ENCODE peak calls at places on chromosomes 11 and 22, in four cellular contexts. One of them, this sample, is unnamed.

GRCh38 chr11:22192289-22192641 is 620 bp upstream of the ANO5 start:
- DNase-seq in Panc1: no peak
- DNase-seq in HCT116: no peak
- DNase-seq in K562: peak; percentile 21
- DNase-seq in this sample: peak; percentile 84

GRCh38 chr11:102927624-102927990 is 27.9 kb downstream of the MMP13 start:
- DNase-seq in Panc1: no peak
- DNase-seq in HCT116: no peak
- DNase-seq in K562: no peak
- DNase-seq in this sample: no peak

GRCh38 chr11:117949062-117949461 is 19.9 kb upstream of the TMPRSS13 start:
- DNase-seq in Panc1: no peak
- DNase-seq in HCT116: no peak
- DNase-seq in K562: no peak
- DNase-seq in this sample: no peak

GRCh38 chr11:119192111-119192510 is 6.8 kb downstream of the NHERF4 start:
- DNase-seq in Panc1: no peak
- DNase-seq in HCT116: no peak
- DNase-seq in K562: no peak
- DNase-seq in this sample: no peak

GRCh38 chr11:23021287-23021863 is 161.1 kb upstream of the CCDC179 start:
- DNase-seq in Panc1: peak; percentile 5
- DNase-seq in HCT116: no peak
- DNase-seq in K562: peak; percentile 15
- DNase-seq in this sample: peak; percentile 68

GRCh38 chr11:61826930-61827572 is 1.0 kb upstream of the FADS2 start:
- DNase-seq in Panc1: no peak
- DNase-seq in HCT116: no peak
- DNase-seq in K562: no peak
- DNase-seq in this sample: no peak

GRCh38 chr11:115912484-115912945 is 408.3 kb upstream of the CADM1 start:
- DNase-seq in Panc1: no peak
- DNase-seq in HCT116: no peak
- DNase-seq in K562: no peak
- DNase-seq in this sample: peak; percentile 62

GRCh38 chr11:2303627-2304155 is 1.9 kb downstream of the TSPAN32 start:
- DNase-seq in Panc1: no peak
- DNase-seq in HCT116: no peak
- DNase-seq in K562: peak; percentile 97
- DNase-seq in this sample: no peak

GRCh38 chr11:1503708-1504104 is 17.1 kb upstream of the MOB2 start:
- DNase-seq in Panc1: no peak
- DNase-seq in HCT116: no peak
- DNase-seq in K562: no peak
- DNase-seq in this sample: no peak

GRCh38 chr11:45383229-45383628 is 97.1 kb upstream of the SYT13 start:
- DNase-seq in Panc1: no peak
- DNase-seq in HCT116: no peak
- DNase-seq in K562: no peak
- DNase-seq in this sample: no peak

GRCh38 chr11:14417186-14417585 is 58.2 kb upstream of the RRAS2 start:
- DNase-seq in Panc1: no peak
- DNase-seq in HCT116: no peak
- DNase-seq in K562: no peak
- DNase-seq in this sample: no peak

GRCh38 chr11:87437844-87438223 is 400.1 kb downstream of the TMEM135 start:
- DNase-seq in Panc1: peak; percentile 10
- DNase-seq in HCT116: no peak
- DNase-seq in K562: no peak
- DNase-seq in this sample: no peak

GRCh38 chr22:38569181-38569971 is 607 bp downstream of the DMC1 start:
- DNase-seq in Panc1: no peak
- DNase-seq in HCT116: no peak
- DNase-seq in K562: peak; percentile 39
- DNase-seq in this sample: peak; percentile 35

GRCh38 chr11:69644071-69644961 is 3.4 kb downstream of the CCND1 start:
- DNase-seq in Panc1: no peak
- DNase-seq in HCT116: no peak
- DNase-seq in K562: peak; percentile 51
- DNase-seq in this sample: no peak

GRCh38 chr11:44559207-44559943 is 6.1 kb upstream of the CD82 start:
- DNase-seq in Panc1: no peak
- DNase-seq in HCT116: no peak
- DNase-seq in K562: no peak
- DNase-seq in this sample: peak; percentile 97

GRCh38 chr22:49622241-49623105 is 205.2 kb downstream of the BRD1 start:
- DNase-seq in Panc1: no peak
- DNase-seq in HCT116: no peak
- DNase-seq in K562: no peak
- DNase-seq in this sample: no peak

GRCh38 chr22:49623715-49624114 is 204.0 kb downstream of the BRD1 start:
- DNase-seq in Panc1: no peak
- DNase-seq in HCT116: no peak
- DNase-seq in K562: no peak
- DNase-seq in this sample: no peak

GRCh38 chr22:49624421-49625177 is 203.1 kb downstream of the BRD1 start:
- DNase-seq in Panc1: no peak
- DNase-seq in HCT116: no peak
- DNase-seq in K562: no peak
- DNase-seq in this sample: no peak

GRCh38 chr22:49621601-49622210 is 206.0 kb downstream of the BRD1 start:
- DNase-seq in Panc1: no peak
- DNase-seq in HCT116: no peak
- DNase-seq in K562: no peak
- DNase-seq in this sample: no peak

DNA sequence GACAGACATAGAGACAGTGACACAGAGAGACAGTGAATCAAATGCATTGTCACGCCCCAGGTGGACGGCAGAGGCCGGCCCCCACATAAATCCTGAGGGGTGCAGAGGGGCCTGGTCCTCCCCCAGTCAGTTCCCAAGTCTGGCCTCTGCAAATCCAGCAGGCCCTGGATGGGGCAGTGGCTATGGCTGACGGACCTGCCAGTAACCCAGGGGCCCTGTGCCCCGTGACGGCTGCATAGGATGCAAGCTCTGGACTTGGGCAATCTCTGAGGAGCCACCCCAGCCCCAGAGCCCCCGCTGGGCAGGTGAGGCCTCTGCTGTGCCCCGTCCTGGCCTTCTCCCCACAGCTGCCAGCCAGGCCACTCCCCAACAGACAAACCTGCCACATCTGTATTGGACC is 204.5 kb downstream of the BRD1 start:
- DNase-seq in Panc1: no peak
- DNase-seq in HCT116: no peak
- DNase-seq in K562: no peak
- DNase-seq in this sample: no peak
- TF ChIP-seq REST in Panc1: no peak
- TF ChIP-seq REST in HCT116: no peak
- TF ChIP-seq REST in K562: no peak
- TF ChIP-seq REST in this sample: no peak

DNA sequence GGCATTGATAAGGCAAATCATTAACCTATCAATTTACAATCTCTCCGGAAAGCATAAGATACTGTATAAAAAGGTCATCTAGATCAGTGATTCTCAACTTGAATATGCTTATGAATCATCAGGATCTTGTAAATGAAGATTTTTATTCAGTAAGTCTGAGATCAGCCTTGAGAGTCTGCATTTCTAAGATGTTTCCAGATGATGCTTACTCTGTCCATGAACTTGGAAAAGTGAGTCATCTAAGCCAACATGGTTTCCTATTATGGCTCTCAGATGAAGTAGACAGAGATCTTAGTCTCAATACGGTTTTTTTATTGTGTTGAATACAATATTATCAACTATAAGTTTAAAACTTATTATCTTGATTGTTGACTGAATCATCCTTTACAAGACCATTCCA is 226.4 kb upstream of the KIRREL3 start:
- DNase-seq in Panc1: no peak
- DNase-seq in HCT116: no peak
- DNase-seq in K562: no peak
- DNase-seq in this sample: no peak
- TF ChIP-seq REST in Panc1: no peak
- TF ChIP-seq REST in HCT116: no peak
- TF ChIP-seq REST in K562: no peak
- TF ChIP-seq REST in this sample: no peak

DNA sequence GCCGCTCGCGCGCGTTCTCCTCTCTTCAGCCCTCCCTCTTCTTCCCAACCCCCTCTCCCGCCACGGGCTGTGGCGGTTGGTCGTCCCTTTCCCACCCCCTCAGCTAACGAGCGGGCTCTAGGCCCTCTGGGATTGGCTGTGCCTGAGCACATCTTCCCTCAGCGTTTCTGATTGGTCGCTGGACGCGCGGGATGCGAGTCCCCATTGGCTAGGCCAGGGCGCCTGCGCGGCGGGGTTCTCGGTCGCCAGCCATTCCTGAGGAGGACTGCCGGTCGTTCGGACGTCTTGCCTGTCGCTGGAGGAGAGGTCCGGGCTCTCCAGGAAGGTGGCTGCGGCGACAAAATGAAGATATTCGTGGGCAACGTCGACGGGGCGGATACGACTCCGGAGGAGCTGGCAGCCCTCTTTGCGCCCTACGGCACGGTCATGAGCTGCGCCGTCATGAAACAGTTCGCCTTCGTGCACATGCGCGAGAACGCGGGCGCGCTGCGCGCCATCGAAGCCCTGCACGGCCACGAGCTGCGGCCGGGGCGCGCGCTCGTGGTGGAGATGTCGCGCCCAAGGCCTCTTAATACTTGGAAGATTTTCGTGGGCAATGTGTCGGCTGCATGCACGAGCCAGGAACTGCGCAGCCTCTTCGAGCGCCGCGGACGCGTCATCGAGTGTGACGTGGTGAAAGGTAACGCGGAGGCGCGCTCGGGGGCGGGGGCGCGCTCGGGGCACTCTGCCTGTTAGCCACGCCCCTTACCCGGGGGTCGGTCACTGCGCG is at the start of gene RBM14:
- DNase-seq in Panc1: peak; percentile 96
- DNase-seq in HCT116: peak; percentile 98
- DNase-seq in K562: peak; percentile 100
- DNase-seq in this sample: peak; percentile 99
- TF ChIP-seq REST in Panc1: peak; percentile 62
- TF ChIP-seq REST in HCT116: no peak
- TF ChIP-seq REST in K562: no peak
- TF ChIP-seq REST in this sample: no peak

DNA sequence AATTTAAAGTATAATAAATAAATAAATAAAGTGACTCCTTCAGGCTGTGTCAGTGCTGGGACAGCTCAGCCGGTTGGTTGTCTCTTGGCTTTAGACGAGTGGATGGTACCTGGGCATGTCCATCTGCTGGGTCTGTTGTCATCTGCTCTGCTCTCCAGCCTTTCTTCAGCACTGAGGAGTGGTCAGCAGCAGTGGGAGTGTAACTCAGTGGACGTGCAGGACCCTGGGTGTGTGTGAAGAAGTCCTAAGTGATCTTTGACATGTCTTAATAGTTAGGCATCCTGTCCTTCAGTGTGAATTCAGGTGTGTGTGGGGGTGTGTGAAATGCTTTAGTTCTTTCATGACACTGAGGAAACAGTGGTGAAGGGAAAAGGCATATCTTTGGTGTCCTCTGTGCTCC is 24.3 kb downstream of the AMOTL1 start:
- DNase-seq in Panc1: no peak
- DNase-seq in HCT116: no peak
- DNase-seq in K562: peak; percentile 32
- DNase-seq in this sample: no peak
- TF ChIP-seq REST in Panc1: no peak
- TF ChIP-seq REST in HCT116: peak; percentile 30
- TF ChIP-seq REST in K562: peak; percentile 73
- TF ChIP-seq REST in this sample: peak; percentile 41

GRCh38 chr11:8271106-8271886 is 7.6 kb upstream of the LMO1 start:
- DNase-seq in Panc1: no peak
- DNase-seq in HCT116: no peak
- DNase-seq in K562: no peak
- DNase-seq in this sample: no peak
- TF ChIP-seq REST in Panc1: no peak
- TF ChIP-seq REST in HCT116: no peak
- TF ChIP-seq REST in K562: no peak
- TF ChIP-seq REST in this sample: no peak

GRCh38 chr11:67507891-67508485 is at the start of gene CDK2AP2:
- DNase-seq in Panc1: peak; percentile 97
- DNase-seq in HCT116: peak; percentile 99
- DNase-seq in K562: peak; percentile 100
- DNase-seq in this sample: peak; percentile 100
- TF ChIP-seq REST in Panc1: no peak
- TF ChIP-seq REST in HCT116: no peak
- TF ChIP-seq REST in K562: no peak
- TF ChIP-seq REST in this sample: no peak

DNA sequence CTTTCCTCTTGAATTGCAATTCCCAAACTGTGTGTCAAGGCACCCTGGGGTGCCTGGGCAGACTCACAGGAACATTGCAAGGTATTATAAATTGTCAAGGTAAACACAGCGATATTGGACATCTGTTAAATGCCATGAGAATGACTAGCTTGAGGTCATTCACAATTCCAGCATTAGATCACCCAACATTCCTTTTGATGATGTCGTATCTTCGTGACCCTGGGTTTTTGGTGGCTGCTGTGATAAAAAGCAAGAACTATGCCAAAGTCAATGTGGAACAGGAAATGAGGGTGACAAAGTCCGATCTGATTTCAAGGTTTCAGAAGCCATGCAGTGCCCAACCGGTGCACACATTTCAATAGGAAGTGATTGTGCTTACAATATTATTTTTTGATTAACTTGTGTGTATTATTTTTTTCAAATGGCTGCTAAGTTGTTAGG is 458.4 kb downstream of the MIAT start:
- DNase-seq in Panc1: no peak
- DNase-seq in HCT116: peak; percentile 92
- DNase-seq in K562: no peak
- DNase-seq in this sample: no peak
- TF ChIP-seq REST in Panc1: no peak
- TF ChIP-seq REST in HCT116: no peak
- TF ChIP-seq REST in K562: no peak
- TF ChIP-seq REST in this sample: no peak

This sample was measured in GM23338.